ENCODE peak calls at places on chromosomes 12 and 14, in ten cellular contexts. R is AG09309; E is heart left ventricle; G is mammary epithelial cell; A is bronchial epithelial cell; F is RWPE1; H is Calu3; Q is fibroblast of pulmonary artery; L is CD8-positive, alpha-beta T cell; W is NB4. Y is an unnamed sample.

GRCh38 chr12:69388371-69388770 is 28.8 kb downstream of the YEATS4 start:
- DNase-seq in R (peak), A (peak), E (no peak), Q (peak), F (peak), W (peak), H (no peak), G (peak), L (no peak), Y (no peak)

GRCh38 chr12:42482086-42482819 is 107.3 kb downstream of the PRICKLE1 start:
- DNase-seq in A (peak), L (no peak), W (no peak), G (peak), E (peak), F (no peak), Q (peak), R (no peak), H (peak), Y (no peak)

GRCh38 chr14:100878271-100879146 is 25.0 kb downstream of the RTL1 start:
- DNase-seq in H (no peak), L (no peak), R (no peak), G (no peak), Q (no peak), E (peak), W (no peak), F (no peak), A (no peak), Y (no peak)

GRCh38 chr12:12468575-12468974 is 94.1 kb downstream of the DUSP16 start:
- DNase-seq in R (no peak), H (no peak), W (no peak), Q (no peak), E (no peak), A (no peak), G (no peak), F (no peak), L (no peak), Y (no peak)

GRCh38 chr14:61596985-61597384 is 98.3 kb upstream of the HIF1A start:
- DNase-seq in W (no peak), E (no peak), L (no peak), R (no peak), F (no peak), G (no peak), A (no peak), H (no peak), Q (peak), Y (no peak)

GRCh38 chr12:65155784-65156183 is 13.6 kb upstream of the LEMD3 start:
- DNase-seq in W (no peak), L (no peak), A (no peak), R (no peak), H (no peak), G (no peak), E (no peak), Q (no peak), F (no peak), Y (no peak)

GRCh38 chr12:132866251-132866828 is 21.1 kb downstream of the CHFR start:
- DNase-seq in H (no peak), W (peak), F (peak), Q (peak), E (no peak), L (no peak), R (peak), G (peak), A (peak), Y (no peak)

GRCh38 chr12:77349703-77350102 is 284.3 kb upstream of the E2F7 start:
- DNase-seq in F (no peak), R (no peak), H (no peak), G (no peak), E (no peak), A (no peak), L (no peak), Q (no peak), W (no peak), Y (no peak)

GRCh38 chr14:96811265-96811664 is 14.1 kb downstream of the VRK1 start:
- DNase-seq in H (no peak), A (peak), L (no peak), G (peak), W (no peak), F (peak), R (no peak), Q (peak), E (no peak), Y (no peak)

GRCh38 chr12:64278421-64278820 is 56.3 kb upstream of the KICS2 start:
- DNase-seq in F (no peak), G (no peak), Q (no peak), R (no peak), H (no peak), W (no peak), E (no peak), L (no peak), A (no peak), Y (no peak)

GRCh38 chr14:68787235-68787727 is 5.6 kb downstream of the ZFP36L1 start:
- DNase-seq in A (peak), L (no peak), W (no peak), Q (no peak), F (no peak), G (no peak), R (no peak), H (no peak), E (no peak), Y (no peak)

GRCh38 chr14:36022765-36023415 is 153.6 kb downstream of the PTCSC3 start:
- DNase-seq in L (no peak), F (no peak), W (no peak), A (no peak), G (no peak), E (no peak), H (no peak), Q (no peak), R (no peak), Y (no peak)

GRCh38 chr12:1830401-1830845 is 10.1 kb downstream of the LRTM2 start:
- DNase-seq in L (no peak), R (no peak), G (no peak), E (peak), W (no peak), A (no peak), Q (no peak), F (no peak), H (no peak), Y (no peak)

GRCh38 chr12:34604631-34605509 is 582.6 kb downstream of the ALG10 start:
- DNase-seq in W (no peak), E (peak), F (no peak), G (no peak), H (no peak), R (no peak), Q (no peak), A (no peak), L (no peak), Y (no peak)

GRCh38 chr12:91854725-91855124 is 290.9 kb downstream of the BTG1 start:
- DNase-seq in R (no peak), Q (peak), H (no peak), A (no peak), E (no peak), L (no peak), W (no peak), F (no peak), G (peak), Y (no peak)

GRCh38 chr12:74903522-74903921 is 306.1 kb downstream of the KCNC2 start:
- DNase-seq in Q (no peak), H (no peak), W (peak), R (no peak), E (no peak), G (peak), L (no peak), A (peak), F (no peak), Y (no peak)

GRCh38 chr12:74910831-74911230 is 298.8 kb downstream of the KCNC2 start:
- DNase-seq in Q (no peak), G (no peak), E (no peak), A (no peak), W (no peak), R (no peak), L (no peak), F (no peak), H (no peak), Y (no peak)

GRCh38 chr12:74900232-74900631 is 309.4 kb downstream of the KCNC2 start:
- DNase-seq in A (no peak), Q (no peak), L (no peak), F (no peak), E (no peak), W (no peak), G (no peak), H (no peak), R (no peak), Y (no peak)

GRCh38 chr12:74906224-74906623 is 303.4 kb downstream of the KCNC2 start:
- DNase-seq in W (peak), E (no peak), L (no peak), F (no peak), R (no peak), Q (no peak), H (no peak), A (no peak), G (no peak), Y (no peak)
- TF ChIP-seq CTCF in W (peak), E (no peak), L (no peak), F (no peak), R (no peak), Q (no peak), H (no peak), A (no peak), G (peak), Y (no peak)

DNA sequence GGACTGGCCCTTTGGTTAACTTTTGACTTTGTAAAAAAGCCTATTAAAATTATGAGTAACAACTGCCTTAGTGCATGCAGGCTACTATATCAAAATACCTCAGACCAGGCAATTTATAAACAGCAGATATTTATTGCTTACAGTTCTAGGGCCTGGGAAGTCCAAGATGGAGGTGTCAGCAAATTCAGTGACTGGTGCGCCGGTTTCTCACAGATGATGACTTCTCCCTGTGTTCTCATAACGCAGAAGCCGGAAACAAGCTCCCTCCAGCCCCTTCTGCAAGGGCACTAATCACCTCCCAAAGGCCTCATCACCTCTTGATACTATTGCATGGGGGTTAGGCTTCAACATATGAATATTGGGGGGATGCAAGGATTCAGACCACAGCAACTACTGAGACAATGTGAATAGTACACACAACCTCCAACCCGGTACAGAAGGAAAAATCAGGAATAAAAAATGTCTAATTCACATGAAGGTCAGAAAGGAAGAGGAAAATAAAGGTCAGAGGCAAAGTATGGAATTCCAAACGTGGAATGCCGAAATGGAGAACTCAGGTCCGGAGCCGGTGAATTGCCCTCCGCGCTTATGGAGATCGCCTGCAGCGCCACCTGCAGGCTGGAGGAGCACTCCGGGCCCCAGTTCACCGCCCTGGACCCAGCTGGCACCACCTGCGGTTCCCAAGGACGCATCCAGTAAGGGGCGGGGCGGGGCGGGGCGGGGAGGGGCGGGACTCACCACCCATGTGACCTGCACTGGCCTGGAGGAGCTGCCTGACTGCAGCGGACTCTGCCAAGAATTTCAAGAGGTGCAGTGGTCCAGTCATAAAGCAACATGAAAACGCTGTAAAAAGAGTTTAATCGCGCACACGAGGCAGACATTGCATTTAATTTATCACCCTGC is 203.4 kb downstream of the KIF26A start:
- DNase-seq in G (no peak), H (peak), L (no peak), W (peak), E (peak), R (no peak), Q (peak), F (peak), A (no peak), Y (peak)
- TF ChIP-seq CTCF in G (no peak), H (peak), L (no peak), W (no peak), E (peak), R (no peak), Q (no peak), F (peak), A (no peak), Y (no peak)

GRCh38 chr14:77125275-77126073 is 16.1 kb downstream of the ZDHHC22 start:
- DNase-seq in W (no peak), Q (no peak), L (no peak), R (no peak), H (no peak), E (no peak), G (no peak), A (no peak), F (no peak), Y (peak)
- TF ChIP-seq CTCF in W (no peak), Q (no peak), L (peak), R (no peak), H (peak), E (peak), G (no peak), A (no peak), F (peak), Y (no peak)

GRCh38 chr12:56157201-56158028 is 744 bp upstream of the MYL6 start:
- DNase-seq in F (peak), G (peak), E (peak), R (peak), L (peak), H (peak), W (peak), A (peak), Q (peak), Y (peak)

GRCh38 chr12:56159482-56160105 is 1.4 kb downstream of the MYL6 start:
- DNase-seq in R (no peak), G (no peak), H (no peak), E (no peak), A (no peak), F (no peak), W (no peak), L (no peak), Q (peak), Y (no peak)

GRCh38 chr12:56158926-56159461 is 835 bp downstream of the MYL6 start:
- DNase-seq in H (peak), E (peak), L (no peak), G (peak), Q (peak), A (peak), W (peak), R (peak), F (peak), Y (peak)

GRCh38 chr12:56160160-56160763 is 2.1 kb downstream of the MYL6 start:
- DNase-seq in Q (peak), A (peak), R (no peak), H (no peak), G (peak), F (peak), L (peak), E (no peak), W (peak), Y (peak)

GRCh38 chr12:56158029-56158925 is at the start of gene MYL6:
- DNase-seq in A (peak), G (peak), F (peak), W (peak), R (peak), Q (peak), E (peak), L (peak), H (peak), Y (peak)
- TF ChIP-seq CTCF in A (no peak), G (no peak), F (no peak), W (no peak), R (no peak), Q (no peak), E (no peak), L (no peak), H (no peak), Y (no peak)

DNA sequence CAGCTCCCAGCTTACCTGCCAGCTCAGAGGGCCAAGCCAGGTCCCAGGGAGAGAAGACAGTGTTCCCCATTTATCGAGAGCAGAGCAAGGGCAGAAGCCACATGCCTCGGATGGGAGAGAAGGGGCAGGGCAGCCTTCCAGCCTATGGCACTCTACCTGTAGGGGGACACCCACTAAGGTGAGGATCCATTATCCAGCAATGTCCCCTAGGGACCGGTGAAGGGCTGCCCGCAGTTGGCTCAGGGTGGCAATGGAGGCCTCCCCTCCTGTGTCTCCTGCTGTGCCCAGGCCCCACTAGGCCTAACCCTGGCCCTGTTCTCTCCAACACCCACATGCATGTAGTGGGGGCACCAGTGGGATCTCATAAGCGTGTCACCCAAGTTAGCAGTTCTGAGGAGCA is 4.9 kb upstream of the ASB2 start:
- DNase-seq in G (no peak), H (no peak), E (no peak), R (no peak), W (no peak), Q (no peak), L (no peak), F (no peak), A (no peak), Y (no peak)
- TF ChIP-seq CTCF in G (no peak), H (no peak), E (no peak), R (no peak), W (no peak), Q (no peak), L (no peak), F (no peak), A (no peak), Y (no peak)

GRCh38 chr12:15231493-15231892 is 10.3 kb upstream of the RERG start:
- DNase-seq in A (no peak), G (no peak), E (no peak), F (no peak), R (no peak), H (no peak), Q (no peak), W (no peak), L (no peak), Y (no peak)

GRCh38 chr12:15230137-15230536 is 8.9 kb upstream of the RERG start:
- DNase-seq in R (no peak), E (no peak), Q (peak), A (no peak), H (no peak), G (no peak), F (no peak), W (no peak), L (no peak), Y (no peak)

GRCh38 chr12:15230751-15231150 is 9.5 kb upstream of the RERG start:
- DNase-seq in A (no peak), G (no peak), F (no peak), Q (peak), L (no peak), R (no peak), E (no peak), W (no peak), H (no peak), Y (no peak)

GRCh38 chr12:15225136-15225535 is 3.9 kb upstream of the RERG start:
- DNase-seq in R (no peak), F (no peak), Q (no peak), A (no peak), E (no peak), L (no peak), W (no peak), G (no peak), H (no peak), Y (no peak)

GRCh38 chr12:15227004-15227679 is 5.9 kb upstream of the RERG start:
- DNase-seq in Q (peak), G (peak), A (peak), R (peak), W (peak), F (peak), E (no peak), H (peak), L (no peak), Y (peak)
- TF ChIP-seq CTCF in Q (peak), G (peak), A (peak), R (peak), W (peak), F (peak), E (peak), H (peak), L (peak), Y (peak)

GRCh38 chr12:108850854-108851573 is 6.4 kb downstream of the SSH1 start:
- DNase-seq in L (no peak), Q (peak), F (no peak), G (no peak), A (no peak), H (no peak), R (peak), E (peak), W (peak), Y (peak)
- TF ChIP-seq CTCF in L (no peak), Q (peak), F (no peak), G (no peak), A (no peak), H (no peak), R (peak), E (no peak), W (no peak), Y (no peak)

GRCh38 chr14:103281496-103282231 is 52.4 kb upstream of the EIF5 start:
- DNase-seq in Q (peak), A (peak), G (peak), H (peak), W (peak), L (no peak), R (peak), E (no peak), F (peak), Y (no peak)
- TF ChIP-seq CTCF in Q (peak), A (peak), G (no peak), H (peak), W (peak), L (no peak), R (peak), E (peak), F (no peak), Y (no peak)

GRCh38 chr12:17139926-17140325 is 534.0 kb upstream of the LMO3 start:
- DNase-seq in A (no peak), Q (no peak), R (no peak), G (no peak), F (no peak), L (no peak), E (no peak), W (no peak), H (peak), Y (no peak)
- TF ChIP-seq CTCF in A (no peak), Q (no peak), R (no peak), G (no peak), F (no peak), L (no peak), E (no peak), W (no peak), H (no peak), Y (no peak)

Y was measured in GM20000.